ENCODE peak calls at places on chromosome 3, in four cellular contexts. H is Calu3; X is CD8-positive, alpha-beta T cell; G is AG08395. Y is an unnamed sample.

GRCh38 chr3:192229866-192230265 is 497.5 kb downstream of the FGF12 start:
- DNase-seq in H (no peak), X (no peak), G (no peak), Y (no peak)

GRCh38 chr3:14534379-14535191 is 5.6 kb downstream of the GRIP2 start:
- DNase-seq in H (no peak), X (no peak), G (no peak), Y (no peak)

GRCh38 chr3:13884851-13885703 is 5.2 kb upstream of the WNT7A start:
- DNase-seq in H (peak), X (peak), G (no peak), Y (no peak)

GRCh38 chr3:97863025-97863424 is 41.2 kb downstream of the CRYBG3 start:
- DNase-seq in H (no peak), X (no peak), G (peak), Y (no peak)

GRCh38 chr3:181461381-181461780 is 250.3 kb upstream of the SOX2 start:
- DNase-seq in H (no peak), X (no peak), G (no peak), Y (no peak)

GRCh38 chr3:111338059-111338698 is 203.8 kb upstream of the CD96 start:
- DNase-seq in H (peak), X (peak), G (peak), Y (peak)

GRCh38 chr3:90055721-90056120 is 948.3 kb downstream of the EPHA3 start:
- DNase-seq in H (no peak), X (no peak), G (no peak), Y (no peak)

GRCh38 chr3:128310286-128311058 is 156.2 kb downstream of the DNAJB8 start:
- DNase-seq in H (no peak), X (no peak), G (no peak), Y (no peak)

GRCh38 chr3:122019493-122019892 is 2.6 kb downstream of the ILDR1 start:
- DNase-seq in H (no peak), X (no peak), G (no peak), Y (no peak)

GRCh38 chr3:24829632-24830229 is 335.1 kb upstream of the THRB start:
- DNase-seq in H (peak), X (no peak), G (no peak), Y (peak)

GRCh38 chr3:190084983-190085382 is 35.7 kb downstream of the P3H2 start:
- DNase-seq in H (no peak), X (no peak), G (no peak), Y (no peak)

GRCh38 chr3:140972833-140973232 is 31.2 kb downstream of the SLC25A36 start:
- DNase-seq in H (no peak), X (no peak), G (peak), Y (no peak)

GRCh38 chr3:158801200-158801599 is 654 bp upstream of the MFSD1 start:
- DNase-seq in H (no peak), X (no peak), G (no peak), Y (no peak)

GRCh38 chr3:3594986-3595385 is 204.2 kb upstream of the LRRN1 start:
- DNase-seq in H (no peak), X (no peak), G (no peak), Y (no peak)

GRCh38 chr3:46933261-46933660 is 43.3 kb downstream of the CCDC12 start:
- DNase-seq in H (no peak), X (no peak), G (no peak), Y (no peak)

GRCh38 chr3:11558002-11558401 is 85.7 kb downstream of the VGLL4 start:
- DNase-seq in H (no peak), X (no peak), G (peak), Y (no peak)

GRCh38 chr3:114762144-114762543 is 384.9 kb downstream of the ZBTB20 start:
- DNase-seq in H (no peak), X (no peak), G (no peak), Y (no peak)

GRCh38 chr3:32296251-32297204 is 58.0 kb downstream of the CMTM8 start:
- DNase-seq in H (peak), X (peak), G (peak), Y (no peak)

GRCh38 chr3:172355836-172356235 is 92.4 kb downstream of the GHSR start:
- DNase-seq in H (no peak), X (no peak), G (peak), Y (no peak)

GRCh38 chr3:183560607-183561006 is 5.1 kb upstream of the KLHL6 start:
- DNase-seq in H (peak), X (no peak), G (no peak), Y (no peak)

GRCh38 chr3:71247948-71248315 is 335.6 kb downstream of the FOXP1 start:
- DNase-seq in H (no peak), X (no peak), G (no peak), Y (no peak)